ENCODE peak calls at places on chromosomes 5 and 9, in seven cellular contexts. Z is WTC11; E is central memory CD4-positive, alpha-beta T cell; A is endothelial cell; W is activated naive CD4-positive, alpha-beta T cell treated with Interleukin-2 at 50 U/mL for 16 hours; F is NCI-H2107; M is IMR-90. D is an unnamed sample.

GRCh38 chr9:98807070-98807810 is at the start of gene GALNT12:
- DNase-seq in F (no peak), M (no peak), E (peak), A (peak), W (peak), Z (peak), D (no peak)

GRCh38 chr5:115170924-115171510 is 1.3 kb upstream of the TRIM36 start:
- DNase-seq in E (no peak), A (no peak), F (no peak), Z (no peak), W (no peak), M (no peak), D (no peak)

GRCh38 chr9:137589441-137590122 is 730 bp downstream of the ZMYND19 start:
- DNase-seq in E (no peak), M (no peak), W (no peak), A (no peak), Z (no peak), F (no peak), D (no peak)

GRCh38 chr5:108451269-108451668 is 69.4 kb upstream of the FBXL17 start:
- DNase-seq in F (no peak), Z (no peak), W (no peak), M (no peak), E (no peak), A (no peak), D (no peak)

GRCh38 chr9:13688990-13689600 is 409.6 kb upstream of the MPDZ start:
- DNase-seq in Z (peak), F (no peak), E (no peak), A (peak), M (no peak), W (no peak), D (no peak)

GRCh38 chr9:137311171-137311970 is 9.3 kb upstream of the NRARP start:
- DNase-seq in E (no peak), F (peak), M (peak), W (no peak), A (no peak), Z (no peak), D (no peak)

GRCh38 chr9:136751244-136751643 is 2.9 kb upstream of the LCN6 start:
- DNase-seq in A (no peak), Z (no peak), W (no peak), F (no peak), M (no peak), E (no peak), D (no peak)

GRCh38 chr5:135669416-135669815 is 90.6 kb upstream of the CXCL14 start:
- DNase-seq in W (no peak), A (no peak), E (no peak), M (no peak), Z (no peak), F (no peak), D (no peak)

GRCh38 chr5:59765446-59765845 is 128.1 kb downstream of the PDE4D start:
- DNase-seq in W (no peak), E (no peak), F (no peak), Z (no peak), M (no peak), A (no peak), D (no peak)

GRCh38 chr9:127154390-127155191 is 32.2 kb upstream of the ANGPTL2 start:
- DNase-seq in M (peak), E (no peak), F (no peak), A (no peak), Z (no peak), W (peak), D (peak)

GRCh38 chr5:141681695-141682641 is at the start of gene ARAP3:
- DNase-seq in E (no peak), F (no peak), A (peak), M (peak), Z (peak), W (peak), D (peak)

GRCh38 chr9:90020277-90020871 is 415.6 kb downstream of the GADD45G start:
- DNase-seq in W (no peak), Z (no peak), A (no peak), F (no peak), E (no peak), M (no peak), D (no peak)

GRCh38 chr5:172453986-172454354 is 355 bp downstream of the SH3PXD2B start:
- DNase-seq in M (no peak), W (no peak), A (peak), F (no peak), Z (peak), E (no peak), D (no peak)

GRCh38 chr9:71131145-71131544 is 9.7 kb upstream of the TRPM3 start:
- DNase-seq in E (no peak), A (no peak), Z (no peak), W (no peak), F (no peak), M (no peak), D (no peak)

GRCh38 chr5:154209591-154210081 is 19.1 kb downstream of the GALNT10 start:
- DNase-seq in F (no peak), A (no peak), Z (no peak), E (no peak), W (no peak), M (no peak), D (no peak)

GRCh38 chr9:13125261-13125660 is 154.2 kb downstream of the MPDZ start:
- DNase-seq in E (no peak), F (no peak), Z (no peak), A (no peak), W (no peak), M (peak), D (no peak)

GRCh38 chr5:150044334-150044681 is 42.0 kb downstream of the CSF1R start:
- DNase-seq in W (no peak), E (no peak), F (no peak), A (no peak), Z (no peak), M (peak), D (no peak)

GRCh38 chr5:141783599-141784296 is 94.5 kb downstream of the PCDH1 start:
- DNase-seq in M (no peak), Z (peak), F (no peak), A (no peak), W (no peak), E (no peak), D (no peak)

GRCh38 chr5:107268241-107268640 is 402.5 kb downstream of the EFNA5 start:
- DNase-seq in W (no peak), E (no peak), Z (no peak), F (no peak), M (peak), A (no peak), D (no peak)

GRCh38 chr9:135282001-135282731 is 194.7 kb downstream of the OLFM1 start:
- DNase-seq in A (no peak), M (no peak), E (no peak), Z (no peak), F (peak), W (no peak), D (no peak)

GRCh38 chr5:171592076-171592475 is 172.6 kb downstream of the FGF18 start:
- DNase-seq in F (no peak), Z (no peak), M (no peak), A (no peak), E (no peak), W (no peak), D (peak)

GRCh38 chr9:134343637-134344036 is 17.4 kb downstream of the RXRA start:
- DNase-seq in Z (no peak), F (no peak), E (no peak), W (no peak), M (no peak), A (no peak), D (no peak)

GRCh38 chr9:97528529-97529230 is 27.2 kb downstream of the TMOD1 start:
- DNase-seq in A (no peak), M (no peak), F (no peak), W (no peak), E (no peak), Z (peak), D (no peak)

GRCh38 chr9:115593587-115594091 is 475.7 kb upstream of the TNC start:
- DNase-seq in A (peak), F (no peak), M (peak), W (no peak), Z (no peak), E (no peak), D (no peak)

GRCh38 chr5:179549973-179550510 is 312 bp upstream of the RUFY1 start:
- DNase-seq in W (peak), E (no peak), Z (no peak), M (no peak), F (no peak), A (no peak), D (peak)

GRCh38 chr5:122751293-122751753 is 23.6 kb upstream of the SNX2 start:
- DNase-seq in E (no peak), A (peak), M (peak), W (no peak), F (no peak), Z (peak), D (peak)

GRCh38 chr5:153508700-153509099 is 18.2 kb downstream of the GRIA1 start:
- DNase-seq in Z (no peak), F (no peak), W (no peak), A (no peak), E (no peak), M (no peak), D (no peak)

GRCh38 chr9:79763861-79764260 is 192.1 kb downstream of the TLE4 start:
- DNase-seq in E (no peak), M (peak), Z (no peak), F (no peak), A (no peak), W (no peak), D (no peak)

GRCh38 chr9:120879421-120879820 is 2.4 kb upstream of the PHF19 start:
- DNase-seq in M (no peak), W (no peak), Z (no peak), F (no peak), A (no peak), E (no peak), D (no peak)

GRCh38 chr9:136144450-136144849 is 25.8 kb upstream of the TMEM250 start:
- DNase-seq in A (no peak), E (no peak), M (no peak), F (no peak), W (no peak), Z (peak), D (no peak)

GRCh38 chr5:125327676-125328075 is 581.2 kb upstream of the ZNF608 start:
- DNase-seq in F (no peak), M (no peak), Z (no peak), E (no peak), A (no peak), W (no peak), D (no peak)

GRCh38 chr5:143275871-143276363 is 127.6 kb downstream of the NR3C1 start:
- DNase-seq in E (no peak), F (no peak), W (no peak), Z (no peak), M (no peak), A (no peak), D (no peak)

GRCh38 chr9:116984111-116984510 is 297.0 kb downstream of the TRIM32 start:
- DNase-seq in W (no peak), M (no peak), E (no peak), Z (no peak), A (no peak), F (no peak), D (no peak)

GRCh38 chr5:120228262-120229031 is 235.7 kb upstream of the PRR16 start:
- DNase-seq in M (no peak), W (no peak), Z (peak), A (no peak), F (no peak), E (no peak), D (no peak)

GRCh38 chr5:160514191-160514590 is 92.5 kb downstream of the PTTG1 start:
- DNase-seq in Z (no peak), W (no peak), M (no peak), F (no peak), A (no peak), E (no peak), D (no peak)

GRCh38 chr5:156686816-156687215 is 163.3 kb upstream of the PPP1R2B start:
- DNase-seq in E (no peak), A (no peak), M (no peak), Z (no peak), F (no peak), W (no peak), D (no peak)

GRCh38 chr5:135033026-135033861 is 784 bp downstream of the PITX1 start:
- DNase-seq in Z (peak), M (peak), E (no peak), A (no peak), W (no peak), F (no peak), D (no peak)

GRCh38 chr5:33892419-33893151 is 795 bp upstream of the ADAMTS12 start:
- DNase-seq in A (no peak), F (no peak), M (peak), Z (no peak), E (no peak), W (no peak), D (peak)

GRCh38 chr9:124281934-124282351 is 24.2 kb downstream of the NEK6 start:
- DNase-seq in Z (no peak), F (no peak), E (no peak), W (no peak), M (no peak), A (no peak), D (no peak)

D was measured in right atrium auricular region.